ENCODE peak calls at places on chromosomes 5 and 9, in eight cellular contexts. O is spleen, S is breast epithelium, U is suprapubic skin, Y is Peyer's patch, Q is tibial artery, X is heart right ventricle, D is ascending aorta. A is an unnamed sample. For H3K4me1, the result is how much of the 10 kb centered on the place peaks cover.

GRCh38 chr5:138789771-138790242 is 36.6 kb downstream of the CTNNA1 start:
- DNase-seq in O (no peak), S (no peak), U (no peak), Y (no peak), Q (no peak), X (no peak), D (no peak), A (peak)

GRCh38 chr5:149007174-149007573 is 55.7 kb downstream of the SH3TC2 start:
- DNase-seq in O (no peak), S (no peak), U (no peak), Y (no peak), Q (no peak), X (no peak), D (no peak), A (no peak)

GRCh38 chr9:88680505-88681160 is 145.7 kb downstream of the NXNL2 start:
- DNase-seq in O (no peak), S (no peak), U (no peak), Y (no peak), Q (no peak), X (no peak), D (no peak), A (peak)

GRCh38 chr5:122053181-122054109 is 24.6 kb downstream of the LOX start:
- DNase-seq in O (peak), S (no peak), U (peak), Y (no peak), Q (peak), X (no peak), D (no peak), A (peak)

GRCh38 chr5:35852084-35852734 is 4.5 kb upstream of the IL7R start:
- DNase-seq in O (no peak), S (no peak), U (no peak), Y (no peak), Q (no peak), X (no peak), D (no peak), A (no peak)

GRCh38 chr9:20640331-20641187 is 18.3 kb upstream of the MLLT3 start:
- DNase-seq in O (peak), S (peak), U (no peak), Y (peak), Q (no peak), X (peak), D (no peak), A (peak)

GRCh38 chr9:11871832-11872231 is 821.4 kb upstream of the TYRP1 start:
- DNase-seq in O (no peak), S (no peak), U (no peak), Y (no peak), Q (no peak), X (no peak), D (no peak), A (peak)

GRCh38 chr5:54581831-54582548 is 64.4 kb downstream of the SNX18 start:
- DNase-seq in O (no peak), S (no peak), U (no peak), Y (no peak), Q (no peak), X (no peak), D (no peak), A (peak)

GRCh38 chr5:36398137-36398536 is 96.4 kb upstream of the RANBP3L start:
- DNase-seq in O (no peak), S (no peak), U (no peak), Y (no peak), Q (no peak), X (no peak), D (no peak), A (peak)

GRCh38 chr9:69122391-69123141 is 51.5 kb upstream of the TJP2 start:
- DNase-seq in O (no peak), S (no peak), U (no peak), Y (peak), Q (no peak), X (no peak), D (peak), A (peak)

GRCh38 chr5:137741718-137742117 is 5.8 kb upstream of the KLHL3 start:
- DNase-seq in O (no peak), S (no peak), U (no peak), Y (no peak), Q (no peak), X (no peak), D (no peak), A (no peak)

GRCh38 chr9:122777935-122778671 is 10.6 kb upstream of the OR5C1 start:
- DNase-seq in O (no peak), S (no peak), U (no peak), Y (no peak), Q (no peak), X (no peak), D (no peak), A (no peak)

GRCh38 chr5:173412566-173412965 is 84.4 kb upstream of the STC2 start:
- DNase-seq in O (no peak), S (no peak), U (no peak), Y (no peak), Q (no peak), X (no peak), D (no peak), A (no peak)

GRCh38 chr5:87147441-87147840 is 120.2 kb upstream of the RASA1 start:
- DNase-seq in O (no peak), S (no peak), U (no peak), Y (no peak), Q (no peak), X (no peak), D (no peak), A (no peak)

GRCh38 chr5:116696356-116696755 is 121.7 kb upstream of the SEMA6A start:
- DNase-seq in O (no peak), S (no peak), U (no peak), Y (no peak), Q (no peak), X (no peak), D (no peak), A (peak)

GRCh38 chr9:61665829-61666228 is 476.0 kb downstream of the SPATA31A7 start:
- DNase-seq in O (peak), S (no peak), U (no peak), Y (no peak), Q (no peak), X (no peak), D (no peak), A (no peak)

GRCh38 chr5:79088507-79088906 is 18.9 kb downstream of the BHMT2 start:
- DNase-seq in O (no peak), S (no peak), U (no peak), Y (no peak), Q (no peak), X (no peak), D (no peak), A (no peak)

GRCh38 chr5:132445640-132445923 is 45.0 kb downstream of the IRF1 start:
- DNase-seq in O (no peak), S (no peak), U (no peak), Y (no peak), Q (no peak), X (no peak), D (no peak), A (no peak)

GRCh38 chr5:132445930-132446329 is 44.6 kb downstream of the IRF1 start:
- DNase-seq in O (no peak), S (no peak), U (no peak), Y (no peak), Q (no peak), X (no peak), D (no peak), A (no peak)

GRCh38 chr5:132444061-132444460 is 46.5 kb downstream of the IRF1 start:
- DNase-seq in O (no peak), S (no peak), U (no peak), Y (no peak), Q (no peak), X (no peak), D (no peak), A (no peak)

GRCh38 chr5:132446621-132447020 is 44.0 kb downstream of the IRF1 start:
- DNase-seq in O (no peak), S (no peak), U (no peak), Y (no peak), Q (peak), X (peak), D (peak), A (peak)

DNA sequence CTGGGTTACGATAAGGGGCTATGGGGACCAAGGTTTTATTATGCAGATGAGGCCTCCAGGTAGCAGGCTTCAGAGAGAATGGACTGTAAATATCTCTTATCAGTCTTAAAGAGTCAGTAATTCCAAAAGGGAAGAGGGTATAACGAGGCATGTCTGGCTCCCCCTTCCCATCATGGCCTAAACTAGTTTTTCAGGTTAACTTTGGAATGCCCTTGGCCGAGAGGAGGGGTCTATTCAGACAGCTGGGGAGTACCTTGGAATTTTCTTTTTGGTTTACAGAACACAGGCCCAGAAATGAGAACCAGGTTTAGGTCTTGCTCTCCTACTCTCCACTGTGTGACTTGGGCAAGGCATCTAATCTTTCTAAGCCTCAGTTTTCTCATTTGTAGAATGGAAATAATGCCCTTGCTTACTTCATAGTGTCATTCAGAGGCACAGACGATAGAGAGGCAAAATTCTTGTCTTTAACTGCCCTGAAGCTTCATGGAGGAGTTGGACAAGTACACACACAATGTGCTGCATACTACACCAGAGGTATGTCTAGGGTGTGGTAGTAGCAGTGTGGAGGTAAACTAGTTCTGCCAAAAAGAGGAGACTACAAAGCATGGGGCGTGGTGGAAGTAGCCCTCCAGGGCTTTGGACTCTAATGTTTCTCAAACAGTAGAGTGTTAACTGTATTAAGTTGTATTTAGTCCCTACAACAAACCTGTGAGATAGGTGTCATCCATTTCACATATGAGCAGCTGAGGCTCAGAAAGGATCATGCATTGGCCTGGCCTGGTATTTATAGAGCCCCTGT is 45.5 kb downstream of the IRF1 start:
- DNase-seq in O (no peak), S (no peak), U (no peak), Y (no peak), Q (no peak), X (no peak), D (no peak), A (no peak)
- H3K27ac ChIP-seq in O (no peak), S (peak), U (peak), Y (peak), Q (peak), X (no peak), D (peak), A (no peak)

GRCh38 chr5:39675676-39676075 is 250.9 kb upstream of the DAB2 start:
- DNase-seq in O (no peak), S (no peak), U (no peak), Y (no peak), Q (no peak), X (no peak), D (no peak), A (no peak)

GRCh38 chr5:39670955-39671354 is 246.2 kb upstream of the DAB2 start:
- DNase-seq in O (no peak), S (no peak), U (no peak), Y (no peak), Q (no peak), X (no peak), D (no peak), A (no peak)

GRCh38 chr5:39670391-39670790 is 245.6 kb upstream of the DAB2 start:
- DNase-seq in O (no peak), S (no peak), U (no peak), Y (no peak), Q (no peak), X (no peak), D (no peak), A (no peak)

GRCh38 chr5:39671421-39672110 is 246.8 kb upstream of the DAB2 start:
- DNase-seq in O (no peak), S (no peak), U (no peak), Y (no peak), Q (no peak), X (no peak), D (no peak), A (no peak)

DNA sequence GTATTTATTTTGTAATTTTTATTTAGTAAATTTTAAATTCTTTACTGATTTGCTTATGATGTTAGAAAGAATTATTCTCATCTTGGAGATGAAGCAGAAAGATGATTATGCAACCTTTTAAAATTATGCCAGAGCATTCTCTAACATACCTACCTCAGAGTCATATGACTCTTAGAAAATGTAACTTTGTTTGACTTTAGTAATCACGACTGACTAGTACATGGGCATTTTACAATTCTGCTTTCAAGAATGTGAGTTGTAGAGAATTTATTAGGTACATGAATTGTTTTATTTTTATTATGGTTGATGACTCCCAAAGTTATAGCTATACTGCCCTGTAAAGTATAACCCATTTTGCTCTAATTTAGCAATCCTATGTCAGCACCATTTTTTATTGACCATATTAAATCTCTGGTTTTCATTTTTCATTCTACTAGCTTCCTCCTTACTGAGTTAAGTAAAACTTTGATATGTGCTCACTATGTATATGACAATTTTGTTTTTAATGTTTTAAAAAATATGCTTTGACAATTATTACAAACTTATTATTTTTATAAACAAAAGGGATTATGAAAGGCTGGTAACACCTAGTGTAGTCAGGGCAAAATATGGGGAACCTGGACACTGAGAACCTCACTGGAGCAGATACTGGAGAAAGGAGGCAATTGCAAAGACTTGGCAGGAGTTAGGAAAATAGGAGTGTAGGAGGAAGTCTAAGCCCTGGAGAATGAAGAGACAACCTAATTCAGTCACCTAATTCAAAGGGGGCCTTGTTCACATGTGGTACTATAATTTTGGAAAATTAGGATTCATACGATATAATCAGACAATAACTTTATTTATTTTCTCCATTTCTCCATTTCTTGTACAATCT is 249.7 kb upstream of the DAB2 start:
- DNase-seq in O (no peak), S (no peak), U (no peak), Y (no peak), Q (no peak), X (no peak), D (no peak), A (no peak)
- TF ChIP-seq CTCF in O (no peak), S (no peak), U (no peak), Y (no peak), Q (no peak), X (no peak), D (no peak), A (no peak)

DNA sequence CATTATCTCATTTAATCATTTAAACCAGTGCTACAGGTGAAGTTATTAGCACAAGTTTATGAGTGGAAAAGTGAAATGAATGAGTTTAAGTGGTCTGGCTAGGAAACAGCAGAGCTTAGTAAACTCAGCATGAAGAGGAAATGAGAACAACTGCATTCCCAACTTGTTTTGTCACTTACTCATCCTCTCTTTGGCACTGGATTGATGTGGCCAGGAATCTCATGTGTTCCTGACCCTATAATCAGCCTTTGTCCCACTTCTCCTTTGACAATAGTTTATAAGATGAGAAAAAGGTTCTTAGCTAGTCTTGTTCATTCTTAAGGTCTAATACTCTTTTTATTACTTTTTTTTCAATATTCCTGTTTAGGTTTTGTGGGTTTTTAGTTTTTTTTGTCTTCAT is 559.2 kb upstream of the TLE4 start:
- DNase-seq in O (no peak), S (no peak), U (no peak), Y (no peak), Q (no peak), X (no peak), D (no peak), A (no peak)
- H3K4me1 ChIP-seq in O (under half), S (under half), U (under half), Y (under half), Q (under half), X (under half), D (under half), A (under half)

GRCh38 chr5:145941096-145941676 is 4.8 kb downstream of the SH3RF2 start:
- DNase-seq in O (no peak), S (no peak), U (no peak), Y (no peak), Q (no peak), X (no peak), D (no peak), A (no peak)

GRCh38 chr5:145942202-145942601 is 5.8 kb downstream of the SH3RF2 start:
- DNase-seq in O (no peak), S (no peak), U (no peak), Y (no peak), Q (no peak), X (no peak), D (no peak), A (no peak)

GRCh38 chr5:145942749-145943148 is 6.4 kb downstream of the SH3RF2 start:
- DNase-seq in O (no peak), S (no peak), U (no peak), Y (no peak), Q (no peak), X (no peak), D (no peak), A (no peak)

GRCh38 chr5:145943674-145944121 is 7.3 kb downstream of the SH3RF2 start:
- DNase-seq in O (no peak), S (no peak), U (no peak), Y (no peak), Q (peak), X (no peak), D (no peak), A (peak)

GRCh38 chr5:145941677-145942130 is 5.3 kb downstream of the SH3RF2 start:
- DNase-seq in O (no peak), S (no peak), U (no peak), Y (no peak), Q (no peak), X (no peak), D (no peak), A (no peak)
- H3K27ac ChIP-seq in O (no peak), S (peak), U (peak), Y (peak), Q (no peak), X (no peak), D (no peak), A (no peak)

DNA sequence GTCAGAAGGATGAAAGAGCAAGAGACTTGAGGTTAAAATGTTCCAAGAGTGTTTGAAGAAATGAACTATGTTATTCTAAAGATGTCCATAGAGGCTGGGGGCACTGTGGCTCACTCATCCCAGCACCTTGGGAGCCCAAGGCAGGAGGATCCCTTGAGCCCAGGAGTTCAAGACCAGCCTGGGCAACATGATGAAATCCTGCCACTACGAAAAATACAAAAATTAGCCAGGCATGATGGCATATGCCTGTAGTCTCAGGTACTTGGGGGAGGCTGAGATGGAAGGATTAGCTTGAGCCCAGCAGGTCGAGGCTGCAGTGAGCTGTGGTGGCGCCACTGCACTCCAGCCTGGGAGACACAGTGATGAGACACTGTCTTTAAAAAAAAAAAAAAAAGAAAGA is 2.7 kb downstream of the AOPEP start:
- DNase-seq in O (no peak), S (no peak), U (no peak), Y (no peak), Q (no peak), X (no peak), D (no peak), A (no peak)
- TF ChIP-seq CTCF in O (no peak), S (no peak), U (no peak), Y (no peak), Q (no peak), X (no peak), D (no peak), A (no peak)

A was measured in cardiac muscle cell.